ENCODE peak calls at places on chromosomes 5 and 9, in eight cellular contexts. One of them, this sample, is unnamed.

GRCh38 chr5:74433255-74434123 is 207.0 kb downstream of the ENC1 start:
- DNase-seq in OCI-LY7: peak
- DNase-seq in IMR-90: peak
- DNase-seq in ovary: no peak
- DNase-seq in body of pancreas: no peak
- DNase-seq in tibial nerve: no peak
- DNase-seq in AG10803: peak
- DNase-seq in astrocyte of the cerebellum: no peak
- DNase-seq in this sample: peak

GRCh38 chr5:6791031-6791577 is 77.9 kb downstream of the TENT4A start:
- DNase-seq in body of pancreas: no peak
- DNase-seq in astrocyte of the cerebellum: no peak
- DNase-seq in AG10803: no peak
- DNase-seq in ovary: no peak
- DNase-seq in tibial nerve: no peak
- DNase-seq in IMR-90: no peak
- DNase-seq in OCI-LY7: no peak
- DNase-seq in this sample: no peak

GRCh38 chr9:109440797-109441287 is 57.3 kb downstream of the PTPN3 start:
- DNase-seq in body of pancreas: peak
- DNase-seq in IMR-90: peak
- DNase-seq in astrocyte of the cerebellum: peak
- DNase-seq in tibial nerve: no peak
- DNase-seq in ovary: peak
- DNase-seq in OCI-LY7: peak
- DNase-seq in AG10803: peak
- DNase-seq in this sample: peak

GRCh38 chr5:32461441-32462120 is 17.0 kb upstream of the ZFR start:
- DNase-seq in tibial nerve: no peak
- DNase-seq in astrocyte of the cerebellum: peak
- DNase-seq in IMR-90: peak
- DNase-seq in OCI-LY7: no peak
- DNase-seq in AG10803: peak
- DNase-seq in body of pancreas: no peak
- DNase-seq in ovary: no peak
- DNase-seq in this sample: no peak

GRCh38 chr5:12691330-12691729 is 787.1 kb upstream of the CTNND2 start:
- DNase-seq in AG10803: no peak
- DNase-seq in IMR-90: no peak
- DNase-seq in OCI-LY7: no peak
- DNase-seq in tibial nerve: no peak
- DNase-seq in body of pancreas: no peak
- DNase-seq in ovary: no peak
- DNase-seq in astrocyte of the cerebellum: no peak
- DNase-seq in this sample: no peak

GRCh38 chr5:126066795-126067321 is 356.4 kb upstream of the GRAMD2B start:
- DNase-seq in body of pancreas: no peak
- DNase-seq in AG10803: no peak
- DNase-seq in IMR-90: no peak
- DNase-seq in astrocyte of the cerebellum: no peak
- DNase-seq in OCI-LY7: no peak
- DNase-seq in ovary: no peak
- DNase-seq in tibial nerve: no peak
- DNase-seq in this sample: no peak

GRCh38 chr5:158326241-158326640 is 467.3 kb upstream of the CLINT1 start:
- DNase-seq in astrocyte of the cerebellum: no peak
- DNase-seq in tibial nerve: no peak
- DNase-seq in AG10803: no peak
- DNase-seq in IMR-90: no peak
- DNase-seq in ovary: no peak
- DNase-seq in OCI-LY7: no peak
- DNase-seq in body of pancreas: no peak
- DNase-seq in this sample: no peak

GRCh38 chr9:130470269-130470668 is 25.5 kb downstream of the ASS1 start:
- DNase-seq in OCI-LY7: no peak
- DNase-seq in ovary: no peak
- DNase-seq in astrocyte of the cerebellum: no peak
- DNase-seq in AG10803: no peak
- DNase-seq in body of pancreas: no peak
- DNase-seq in tibial nerve: no peak
- DNase-seq in IMR-90: no peak
- DNase-seq in this sample: no peak

GRCh38 chr5:68088302-68088701 is 127.3 kb upstream of the PIK3R1 start:
- DNase-seq in OCI-LY7: no peak
- DNase-seq in body of pancreas: no peak
- DNase-seq in IMR-90: peak
- DNase-seq in AG10803: peak
- DNase-seq in astrocyte of the cerebellum: peak
- DNase-seq in ovary: no peak
- DNase-seq in tibial nerve: no peak
- DNase-seq in this sample: peak

GRCh38 chr9:4082948-4083347 is 216.9 kb downstream of the GLIS3 start:
- DNase-seq in tibial nerve: no peak
- DNase-seq in astrocyte of the cerebellum: no peak
- DNase-seq in OCI-LY7: no peak
- DNase-seq in ovary: no peak
- DNase-seq in body of pancreas: no peak
- DNase-seq in IMR-90: no peak
- DNase-seq in AG10803: peak
- DNase-seq in this sample: no peak

GRCh38 chr5:93736284-93736683 is 5.1 kb downstream of the POU5F2 start:
- DNase-seq in tibial nerve: no peak
- DNase-seq in AG10803: peak
- DNase-seq in OCI-LY7: no peak
- DNase-seq in body of pancreas: no peak
- DNase-seq in astrocyte of the cerebellum: no peak
- DNase-seq in IMR-90: peak
- DNase-seq in ovary: no peak
- DNase-seq in this sample: no peak

GRCh38 chr5:96200611-96201010 is 232.4 kb downstream of the PCSK1 start:
- DNase-seq in astrocyte of the cerebellum: no peak
- DNase-seq in body of pancreas: no peak
- DNase-seq in AG10803: no peak
- DNase-seq in IMR-90: no peak
- DNase-seq in ovary: no peak
- DNase-seq in OCI-LY7: no peak
- DNase-seq in tibial nerve: no peak
- DNase-seq in this sample: no peak

GRCh38 chr9:17018001-17018491 is 116.8 kb upstream of the CNTLN start:
- DNase-seq in ovary: peak
- DNase-seq in tibial nerve: peak
- DNase-seq in OCI-LY7: no peak
- DNase-seq in body of pancreas: no peak
- DNase-seq in astrocyte of the cerebellum: peak
- DNase-seq in IMR-90: peak
- DNase-seq in AG10803: peak
- DNase-seq in this sample: peak

GRCh38 chr5:151880304-151880703 is 44.3 kb downstream of the GLRA1 start:
- DNase-seq in OCI-LY7: no peak
- DNase-seq in IMR-90: no peak
- DNase-seq in ovary: no peak
- DNase-seq in body of pancreas: no peak
- DNase-seq in AG10803: no peak
- DNase-seq in tibial nerve: no peak
- DNase-seq in astrocyte of the cerebellum: peak
- DNase-seq in this sample: no peak

GRCh38 chr5:134738963-134739661 is 764 bp downstream of the CAMLG start:
- DNase-seq in ovary: peak
- DNase-seq in AG10803: peak
- DNase-seq in IMR-90: peak
- DNase-seq in tibial nerve: no peak
- DNase-seq in body of pancreas: peak
- DNase-seq in astrocyte of the cerebellum: peak
- DNase-seq in OCI-LY7: peak
- DNase-seq in this sample: no peak

GRCh38 chr5:173537228-173537627 is 79.2 kb downstream of the BOD1 start:
- DNase-seq in AG10803: no peak
- DNase-seq in astrocyte of the cerebellum: no peak
- DNase-seq in ovary: no peak
- DNase-seq in OCI-LY7: no peak
- DNase-seq in body of pancreas: no peak
- DNase-seq in IMR-90: no peak
- DNase-seq in tibial nerve: no peak
- DNase-seq in this sample: no peak

GRCh38 chr9:131275332-131276106 is 791 bp downstream of the FAM78A start:
- DNase-seq in OCI-LY7: peak
- DNase-seq in IMR-90: no peak
- DNase-seq in body of pancreas: no peak
- DNase-seq in ovary: no peak
- DNase-seq in tibial nerve: no peak
- DNase-seq in AG10803: no peak
- DNase-seq in astrocyte of the cerebellum: no peak
- DNase-seq in this sample: no peak

GRCh38 chr9:104553261-104553660 is 15.7 kb upstream of the OR13C8 start:
- DNase-seq in OCI-LY7: no peak
- DNase-seq in ovary: no peak
- DNase-seq in astrocyte of the cerebellum: no peak
- DNase-seq in tibial nerve: no peak
- DNase-seq in IMR-90: no peak
- DNase-seq in AG10803: peak
- DNase-seq in body of pancreas: no peak
- DNase-seq in this sample: no peak

GRCh38 chr5:38878391-38879090 is 32.7 kb downstream of the OSMR start:
- DNase-seq in OCI-LY7: no peak
- DNase-seq in body of pancreas: no peak
- DNase-seq in IMR-90: peak
- DNase-seq in ovary: no peak
- DNase-seq in AG10803: no peak
- DNase-seq in tibial nerve: no peak
- DNase-seq in astrocyte of the cerebellum: no peak
- DNase-seq in this sample: no peak

GRCh38 chr5:31990701-31991110 is 183.4 kb downstream of the GOLPH3 start:
- DNase-seq in astrocyte of the cerebellum: no peak
- DNase-seq in OCI-LY7: no peak
- DNase-seq in IMR-90: no peak
- DNase-seq in body of pancreas: no peak
- DNase-seq in tibial nerve: no peak
- DNase-seq in AG10803: peak
- DNase-seq in ovary: no peak
- DNase-seq in this sample: peak

GRCh38 chr9:85038061-85038460 is 368.5 kb downstream of the NTRK2 start:
- DNase-seq in tibial nerve: no peak
- DNase-seq in IMR-90: no peak
- DNase-seq in AG10803: no peak
- DNase-seq in ovary: no peak
- DNase-seq in body of pancreas: no peak
- DNase-seq in OCI-LY7: no peak
- DNase-seq in astrocyte of the cerebellum: no peak
- DNase-seq in this sample: no peak

GRCh38 chr5:9774472-9775079 is 144.4 kb upstream of the TAS2R1 start:
- DNase-seq in tibial nerve: no peak
- DNase-seq in OCI-LY7: no peak
- DNase-seq in IMR-90: peak
- DNase-seq in ovary: no peak
- DNase-seq in astrocyte of the cerebellum: peak
- DNase-seq in AG10803: peak
- DNase-seq in body of pancreas: no peak
- DNase-seq in this sample: peak

GRCh38 chr9:107750741-107751521 is 261.4 kb upstream of the KLF4 start:
- DNase-seq in body of pancreas: peak
- DNase-seq in astrocyte of the cerebellum: peak
- DNase-seq in OCI-LY7: no peak
- DNase-seq in AG10803: peak
- DNase-seq in IMR-90: peak
- DNase-seq in ovary: peak
- DNase-seq in tibial nerve: peak
- DNase-seq in this sample: peak

GRCh38 chr5:112146323-112146848 is 272.7 kb downstream of the EPB41L4A start:
- DNase-seq in OCI-LY7: no peak
- DNase-seq in AG10803: peak
- DNase-seq in ovary: peak
- DNase-seq in IMR-90: peak
- DNase-seq in tibial nerve: no peak
- DNase-seq in astrocyte of the cerebellum: no peak
- DNase-seq in body of pancreas: no peak
- DNase-seq in this sample: peak

GRCh38 chr9:128722380-128723351 is 1.3 kb downstream of the ZDHHC12 start:
- DNase-seq in IMR-90: no peak
- DNase-seq in astrocyte of the cerebellum: no peak
- DNase-seq in ovary: no peak
- DNase-seq in tibial nerve: no peak
- DNase-seq in body of pancreas: no peak
- DNase-seq in OCI-LY7: no peak
- DNase-seq in AG10803: no peak
- DNase-seq in this sample: no peak
- H3K4me3 ChIP-seq in IMR-90: no peak
- H3K4me3 ChIP-seq in astrocyte of the cerebellum: no peak
- H3K4me3 ChIP-seq in ovary: no peak
- H3K4me3 ChIP-seq in tibial nerve: no peak
- H3K4me3 ChIP-seq in body of pancreas: no peak
- H3K4me3 ChIP-seq in OCI-LY7: peak
- H3K4me3 ChIP-seq in AG10803: no peak
- H3K4me3 ChIP-seq in this sample: no peak

GRCh38 chr9:1354066-1354465 is 303.9 kb downstream of the DMRT2 start:
- DNase-seq in AG10803: no peak
- DNase-seq in body of pancreas: no peak
- DNase-seq in OCI-LY7: no peak
- DNase-seq in ovary: no peak
- DNase-seq in astrocyte of the cerebellum: no peak
- DNase-seq in IMR-90: no peak
- DNase-seq in tibial nerve: no peak
- DNase-seq in this sample: no peak
- TF ChIP-seq CTCF in AG10803: no peak
- TF ChIP-seq CTCF in body of pancreas: no peak
- TF ChIP-seq CTCF in OCI-LY7: no peak
- TF ChIP-seq CTCF in ovary: no peak
- TF ChIP-seq CTCF in astrocyte of the cerebellum: no peak
- TF ChIP-seq CTCF in IMR-90: no peak
- TF ChIP-seq CTCF in tibial nerve: no peak
- TF ChIP-seq CTCF in this sample: no peak

GRCh38 chr9:97852399-97853055 is 499 bp upstream of the FOXE1 start:
- DNase-seq in IMR-90: no peak
- DNase-seq in AG10803: no peak
- DNase-seq in ovary: no peak
- DNase-seq in body of pancreas: no peak
- DNase-seq in tibial nerve: no peak
- DNase-seq in astrocyte of the cerebellum: no peak
- DNase-seq in OCI-LY7: no peak
- DNase-seq in this sample: no peak
- H3K4me3 ChIP-seq in IMR-90: no peak
- H3K4me3 ChIP-seq in AG10803: no peak
- H3K4me3 ChIP-seq in ovary: no peak
- H3K4me3 ChIP-seq in body of pancreas: no peak
- H3K4me3 ChIP-seq in tibial nerve: no peak
- H3K4me3 ChIP-seq in astrocyte of the cerebellum: no peak
- H3K4me3 ChIP-seq in OCI-LY7: no peak
- H3K4me3 ChIP-seq in this sample: no peak

DNA sequence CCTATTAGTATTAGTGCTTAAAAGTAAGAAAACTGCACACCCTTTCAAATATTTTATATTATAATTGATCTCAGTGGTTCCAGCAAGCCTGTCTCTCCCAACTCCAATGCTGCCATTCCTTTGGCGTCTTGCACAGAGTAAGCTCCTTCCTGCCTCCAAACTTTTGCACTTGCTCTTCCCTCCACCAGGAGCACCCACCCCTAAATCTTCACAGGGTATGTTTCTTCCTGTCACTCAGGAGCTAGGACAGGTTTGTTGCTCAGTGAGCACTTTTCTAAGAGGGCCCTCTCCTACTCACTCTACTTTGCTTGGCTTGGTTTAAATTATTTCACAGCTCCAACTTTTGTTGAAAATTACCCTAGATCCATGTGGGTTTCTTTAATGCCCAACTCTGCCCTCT is 189.1 kb upstream of the ADRA1B start:
- DNase-seq in astrocyte of the cerebellum: no peak
- DNase-seq in tibial nerve: no peak
- DNase-seq in body of pancreas: no peak
- DNase-seq in OCI-LY7: no peak
- DNase-seq in IMR-90: no peak
- DNase-seq in AG10803: no peak
- DNase-seq in ovary: no peak
- DNase-seq in this sample: no peak
- TF ChIP-seq CTCF in astrocyte of the cerebellum: no peak
- TF ChIP-seq CTCF in tibial nerve: no peak
- TF ChIP-seq CTCF in body of pancreas: no peak
- TF ChIP-seq CTCF in OCI-LY7: no peak
- TF ChIP-seq CTCF in IMR-90: no peak
- TF ChIP-seq CTCF in AG10803: no peak
- TF ChIP-seq CTCF in ovary: no peak
- TF ChIP-seq CTCF in this sample: no peak